ENCODE peak calls at places on chromosomes 16 and 17, in nine cellular contexts. A is mesothelial cell of epicardium, H is SJCRH30, Q is neuronal stem cell, J is progenitor cell of endocrine pancreas, T is amniotic stem cell, N is upper lobe of right lung, X is heart right ventricle, C is HuH-7.5. U is an unnamed sample.

GRCh38 chr16:28097500-28097899 is 34.0 kb upstream of the GSG1L start:
- DNase-seq in Q (no peak), J (no peak), C (no peak), H (no peak), N (peak), A (no peak), T (no peak), X (no peak), U (no peak)

GRCh38 chr16:3592559-3592958 is 15.4 kb upstream of the NLRC3 start:
- DNase-seq in H (no peak), T (no peak), X (peak), J (no peak), C (no peak), Q (no peak), A (no peak), N (peak), U (no peak)

GRCh38 chr16:84339316-84339715 is 29.0 kb upstream of the ATP2C2 start:
- DNase-seq in N (peak), X (no peak), Q (no peak), C (no peak), A (no peak), J (no peak), T (no peak), H (no peak), U (no peak)

GRCh38 chr17:77829871-77830799 is 128.4 kb upstream of the TNRC6C start:
- DNase-seq in X (peak), J (no peak), H (no peak), A (no peak), T (peak), C (no peak), N (peak), Q (no peak), U (peak)

GRCh38 chr16:80836846-80837245 is 32.4 kb upstream of the CDYL2 start:
- DNase-seq in C (no peak), X (no peak), A (no peak), T (no peak), J (no peak), H (no peak), N (no peak), Q (no peak), U (no peak)

GRCh38 chr17:32586666-32587065 is 99.9 kb downstream of the CDK5R1 start:
- DNase-seq in C (no peak), T (no peak), Q (no peak), H (no peak), J (no peak), A (no peak), N (no peak), X (no peak), U (no peak)

GRCh38 chr17:35160354-35161201 is 13.0 kb downstream of the UNC45B start:
- DNase-seq in A (no peak), H (no peak), N (no peak), C (no peak), Q (no peak), J (no peak), X (no peak), T (no peak), U (no peak)

GRCh38 chr17:20267459-20267842 is 199.9 kb downstream of the LGALS9B start:
- DNase-seq in N (no peak), H (peak), Q (no peak), T (no peak), X (no peak), J (no peak), A (no peak), C (no peak), U (no peak)

GRCh38 chr17:78923660-78924453 is 1.3 kb downstream of the TIMP2 start:
- DNase-seq in A (peak), Q (no peak), J (peak), C (no peak), N (peak), T (no peak), X (peak), H (peak), U (no peak)

GRCh38 chr17:41212524-41213169 is 13.8 kb upstream of the KRTAP9-2 start:
- DNase-seq in C (no peak), J (no peak), Q (no peak), H (no peak), N (no peak), T (no peak), A (no peak), X (no peak), U (no peak)

GRCh38 chr16:84124529-84125073 is 7.9 kb upstream of the MBTPS1 start:
- DNase-seq in H (no peak), C (no peak), Q (no peak), A (no peak), X (no peak), N (no peak), J (no peak), T (no peak), U (no peak)

GRCh38 chr17:9298135-9298534 is 276.8 kb downstream of the NTN1 start:
- DNase-seq in J (no peak), H (no peak), X (no peak), A (no peak), C (no peak), N (no peak), Q (no peak), T (no peak), U (no peak)

GRCh38 chr17:76905836-76906235 is 37.6 kb downstream of the MGAT5B start:
- DNase-seq in Q (no peak), T (no peak), H (no peak), A (no peak), J (no peak), C (no peak), X (no peak), N (no peak), U (no peak)

GRCh38 chr16:4481526-4481925 is 5.3 kb downstream of the HMOX2 start:
- DNase-seq in X (no peak), N (no peak), A (no peak), T (no peak), Q (no peak), C (no peak), H (no peak), J (no peak), U (peak)

GRCh38 chr16:57289391-57290257 is 5.2 kb upstream of the PLLP start:
- DNase-seq in J (no peak), H (no peak), T (no peak), Q (no peak), A (no peak), N (no peak), C (no peak), X (no peak), U (peak)

GRCh38 chr16:23597003-23597756 is 1.1 kb upstream of the NDUFAB1 start:
- DNase-seq in C (peak), J (no peak), H (no peak), A (no peak), X (no peak), N (no peak), Q (no peak), T (no peak), U (no peak)

GRCh38 chr16:85335584-85336492 is 223.6 kb upstream of the CIBAR2 start:
- DNase-seq in N (no peak), A (no peak), C (no peak), T (no peak), Q (no peak), X (no peak), J (no peak), H (no peak), U (no peak)

GRCh38 chr17:63596856-63597557 is 3.7 kb upstream of the TACO1 start:
- DNase-seq in X (no peak), A (no peak), H (no peak), Q (no peak), J (no peak), C (no peak), N (no peak), T (no peak), U (no peak)

GRCh38 chr17:74831442-74832146 is 28.1 kb downstream of the GRIN2C start:
- DNase-seq in C (no peak), J (no peak), H (no peak), T (no peak), A (no peak), Q (no peak), N (no peak), X (no peak), U (no peak)

GRCh38 chr17:27756467-27757371 is 43.6 kb downstream of the NOS2 start:
- DNase-seq in C (no peak), A (peak), N (peak), T (no peak), X (no peak), Q (peak), H (peak), J (peak), U (peak)

GRCh38 chr17:47275245-47275984 is 21.8 kb downstream of the ITGB3 start:
- DNase-seq in C (no peak), X (peak), N (no peak), A (peak), T (peak), Q (peak), J (peak), H (no peak), U (no peak)

GRCh38 chr16:20928774-20929411 is 28.3 kb downstream of the LYRM1 start:
- DNase-seq in Q (no peak), H (no peak), C (no peak), T (no peak), J (no peak), X (no peak), N (no peak), A (no peak), U (no peak)

GRCh38 chr16:871562-872330 is 71.2 kb upstream of the GNG13 start:
- DNase-seq in T (no peak), H (no peak), X (peak), C (no peak), N (no peak), A (no peak), J (no peak), Q (no peak), U (no peak)

GRCh38 chr17:59527931-59528330 is 37.5 kb upstream of the DHX40 start:
- DNase-seq in T (no peak), H (no peak), C (no peak), A (no peak), N (no peak), Q (no peak), X (no peak), J (no peak), U (no peak)

GRCh38 chr16:17392857-17393421 is 77.8 kb downstream of the XYLT1 start:
- DNase-seq in X (no peak), N (no peak), Q (no peak), A (no peak), T (no peak), J (no peak), H (no peak), C (no peak), U (no peak)

GRCh38 chr16:86869288-86870022 is 291.1 kb downstream of the FOXL1 start:
- DNase-seq in C (no peak), H (peak), X (no peak), J (no peak), N (peak), A (no peak), Q (no peak), T (no peak), U (no peak)

GRCh38 chr17:14871921-14872320 is 393.2 kb downstream of the PMP22 start:
- DNase-seq in X (no peak), Q (no peak), N (no peak), T (no peak), C (no peak), J (no peak), A (no peak), H (no peak), U (no peak)

GRCh38 chr16:72666267-72666666 is 381.7 kb downstream of the ZFHX3 start:
- DNase-seq in J (no peak), H (no peak), C (no peak), T (no peak), A (no peak), X (no peak), Q (no peak), N (no peak), U (no peak)

GRCh38 chr17:1939979-1940809 is 84.9 kb downstream of the RTN4RL1 start:
- DNase-seq in N (no peak), T (no peak), H (peak), X (no peak), A (no peak), J (no peak), C (no peak), Q (no peak), U (no peak)

GRCh38 chr17:66542183-66542966 is 240.0 kb downstream of the PRKCA start:
- DNase-seq in X (no peak), H (peak), A (no peak), T (no peak), C (no peak), N (no peak), J (no peak), Q (no peak), U (no peak)

GRCh38 chr17:5672815-5673430 is 88.6 kb upstream of the NLRP1 start:
- DNase-seq in N (no peak), Q (no peak), J (no peak), X (no peak), T (no peak), H (no peak), C (no peak), A (no peak), U (no peak)

GRCh38 chr17:633641-634091 is 81.0 kb downstream of the VPS53 start:
- DNase-seq in A (no peak), X (no peak), C (no peak), Q (peak), N (no peak), J (no peak), T (no peak), H (no peak), U (no peak)

GRCh38 chr16:77850637-77851330 is 62.4 kb downstream of the VAT1L start:
- DNase-seq in H (no peak), Q (no peak), J (no peak), T (no peak), X (no peak), A (no peak), C (no peak), N (no peak), U (no peak)

GRCh38 chr16:88424536-88425230 is 28.4 kb upstream of the ZFPM1 start:
- DNase-seq in N (no peak), X (peak), H (no peak), C (no peak), A (no peak), T (no peak), J (no peak), Q (no peak), U (peak)

GRCh38 chr16:70778901-70779309 is 22.1 kb downstream of the VAC14 start:
- DNase-seq in J (no peak), H (peak), C (peak), X (peak), N (peak), T (peak), A (peak), Q (peak), U (no peak)

GRCh38 chr17:164536-165235 is 16.8 kb downstream of the DOC2B start:
- DNase-seq in N (peak), T (no peak), H (peak), Q (peak), X (no peak), J (no peak), A (peak), C (peak), U (peak)

GRCh38 chr16:87446479-87446878 is 46.3 kb downstream of the ZCCHC14 start:
- DNase-seq in T (no peak), C (no peak), X (no peak), Q (no peak), N (no peak), H (no peak), J (no peak), A (no peak), U (no peak)

U was measured in head of caudate nucleus.